ENCODE peak calls at places on chromosomes 7 and 10, in seven cellular contexts. One of them, this sample, is unnamed.

GRCh38 chr7:114986805-114987204 is 64.9 kb downstream of the MDFIC start:
- DNase-seq in stomach: no peak
- DNase-seq in suprapubic skin: no peak
- DNase-seq in HCT116: no peak
- DNase-seq in K562: no peak
- DNase-seq in transverse colon: no peak
- DNase-seq in GM23338: peak; percentile 25
- DNase-seq in this sample: no peak

GRCh38 chr7:98995111-98995510 is 116.8 kb downstream of the TRRAP start:
- DNase-seq in stomach: no peak
- DNase-seq in suprapubic skin: peak; percentile 62
- DNase-seq in HCT116: no peak
- DNase-seq in K562: no peak
- DNase-seq in transverse colon: no peak
- DNase-seq in GM23338: no peak
- DNase-seq in this sample: no peak

GRCh38 chr10:62335326-62335725 is 38.8 kb upstream of the ZNF365 start:
- DNase-seq in stomach: no peak
- DNase-seq in suprapubic skin: no peak
- DNase-seq in HCT116: no peak
- DNase-seq in K562: no peak
- DNase-seq in transverse colon: no peak
- DNase-seq in GM23338: no peak
- DNase-seq in this sample: no peak

GRCh38 chr7:134829381-134829986 is 50.0 kb downstream of the CALD1 start:
- DNase-seq in stomach: no peak
- DNase-seq in suprapubic skin: no peak
- DNase-seq in HCT116: no peak
- DNase-seq in K562: no peak
- DNase-seq in transverse colon: no peak
- DNase-seq in GM23338: no peak
- DNase-seq in this sample: no peak

GRCh38 chr7:149570784-149571183 is 73.2 kb upstream of the ZNF746 start:
- DNase-seq in stomach: no peak
- DNase-seq in suprapubic skin: no peak
- DNase-seq in HCT116: no peak
- DNase-seq in K562: no peak
- DNase-seq in transverse colon: no peak
- DNase-seq in GM23338: no peak
- DNase-seq in this sample: no peak

GRCh38 chr10:2985729-2986232 is 81.6 kb upstream of the PFKP start:
- DNase-seq in stomach: peak; percentile 56
- DNase-seq in suprapubic skin: no peak
- DNase-seq in HCT116: peak; percentile 73
- DNase-seq in K562: peak; percentile 26
- DNase-seq in transverse colon: peak; percentile 75
- DNase-seq in GM23338: no peak
- DNase-seq in this sample: no peak

GRCh38 chr10:81873932-81874816 is 820 bp upstream of the NRG3 start:
- DNase-seq in stomach: peak; percentile 60
- DNase-seq in suprapubic skin: no peak
- DNase-seq in HCT116: no peak
- DNase-seq in K562: no peak
- DNase-seq in transverse colon: no peak
- DNase-seq in GM23338: peak; percentile 92
- DNase-seq in this sample: no peak

GRCh38 chr7:111076205-111076604 is 14.7 kb upstream of the LRRN3 start:
- DNase-seq in stomach: no peak
- DNase-seq in suprapubic skin: no peak
- DNase-seq in HCT116: peak; percentile 10
- DNase-seq in K562: no peak
- DNase-seq in transverse colon: no peak
- DNase-seq in GM23338: no peak
- DNase-seq in this sample: no peak

GRCh38 chr7:155998328-155998691 is 186.0 kb upstream of the SHH start:
- DNase-seq in stomach: no peak
- DNase-seq in suprapubic skin: no peak
- DNase-seq in HCT116: no peak
- DNase-seq in K562: no peak
- DNase-seq in transverse colon: no peak
- DNase-seq in GM23338: no peak
- DNase-seq in this sample: peak; percentile 72

GRCh38 chr7:75626954-75627353 is 111.8 kb downstream of the HIP1 start:
- DNase-seq in stomach: no peak
- DNase-seq in suprapubic skin: no peak
- DNase-seq in HCT116: no peak
- DNase-seq in K562: no peak
- DNase-seq in transverse colon: no peak
- DNase-seq in GM23338: no peak
- DNase-seq in this sample: no peak

GRCh38 chr10:21496285-21497176 is 29.0 kb downstream of the SKIDA1 start:
- DNase-seq in stomach: peak; percentile 34
- DNase-seq in suprapubic skin: no peak
- DNase-seq in HCT116: no peak
- DNase-seq in K562: peak; percentile 68
- DNase-seq in transverse colon: peak; percentile 48
- DNase-seq in GM23338: peak; percentile 63
- DNase-seq in this sample: no peak

GRCh38 chr7:155423337-155424285 is 34.3 kb upstream of the EN2 start:
- DNase-seq in stomach: no peak
- DNase-seq in suprapubic skin: no peak
- DNase-seq in HCT116: no peak
- DNase-seq in K562: no peak
- DNase-seq in transverse colon: no peak
- DNase-seq in GM23338: no peak
- DNase-seq in this sample: no peak

GRCh38 chr7:135697276-135698049 is 30.5 kb downstream of the SLC13A4 start:
- DNase-seq in stomach: no peak
- DNase-seq in suprapubic skin: no peak
- DNase-seq in HCT116: no peak
- DNase-seq in K562: no peak
- DNase-seq in transverse colon: no peak
- DNase-seq in GM23338: no peak
- DNase-seq in this sample: no peak

GRCh38 chr10:46231087-46231486 is 55.7 kb upstream of the ANTXRL start:
- DNase-seq in stomach: peak; percentile 20
- DNase-seq in suprapubic skin: peak; percentile 28
- DNase-seq in HCT116: no peak
- DNase-seq in K562: no peak
- DNase-seq in transverse colon: no peak
- DNase-seq in GM23338: no peak
- DNase-seq in this sample: peak; percentile 32

GRCh38 chr10:87918254-87918859 is 54.9 kb downstream of the PTEN start:
- DNase-seq in stomach: no peak
- DNase-seq in suprapubic skin: no peak
- DNase-seq in HCT116: no peak
- DNase-seq in K562: no peak
- DNase-seq in transverse colon: no peak
- DNase-seq in GM23338: no peak
- DNase-seq in this sample: no peak
- H3K4me1 ChIP-seq in stomach: peaks cover 79% of the 10 kb centered on the region
- H3K4me1 ChIP-seq in suprapubic skin: peaks cover 37% of the 10 kb centered on the region
- H3K4me1 ChIP-seq in HCT116: peaks cover 3% of the 10 kb centered on the region
- H3K4me1 ChIP-seq in K562: peaks cover 3% of the 10 kb centered on the region
- H3K4me1 ChIP-seq in transverse colon: peaks cover 60% of the 10 kb centered on the region
- H3K4me1 ChIP-seq in GM23338: peaks cover 28% of the 10 kb centered on the region
- H3K4me1 ChIP-seq in this sample: peaks cover 68% of the 10 kb centered on the region

GRCh38 chr10:8065651-8066050 is 11.2 kb downstream of the GATA3 start:
- DNase-seq in stomach: no peak
- DNase-seq in suprapubic skin: no peak
- DNase-seq in HCT116: no peak
- DNase-seq in K562: no peak
- DNase-seq in transverse colon: no peak
- DNase-seq in GM23338: no peak
- DNase-seq in this sample: no peak

GRCh38 chr10:8064436-8064835 is 9.9 kb downstream of the GATA3 start:
- DNase-seq in stomach: no peak
- DNase-seq in suprapubic skin: no peak
- DNase-seq in HCT116: no peak
- DNase-seq in K562: no peak
- DNase-seq in transverse colon: no peak
- DNase-seq in GM23338: no peak
- DNase-seq in this sample: no peak

GRCh38 chr10:8061274-8062211 is 7.1 kb downstream of the GATA3 start:
- DNase-seq in stomach: no peak
- DNase-seq in suprapubic skin: no peak
- DNase-seq in HCT116: no peak
- DNase-seq in K562: no peak
- DNase-seq in transverse colon: no peak
- DNase-seq in GM23338: peak; percentile 55
- DNase-seq in this sample: no peak

GRCh38 chr10:8063935-8064334 is 9.4 kb downstream of the GATA3 start:
- DNase-seq in stomach: no peak
- DNase-seq in suprapubic skin: no peak
- DNase-seq in HCT116: no peak
- DNase-seq in K562: no peak
- DNase-seq in transverse colon: no peak
- DNase-seq in GM23338: peak; percentile 47
- DNase-seq in this sample: no peak

DNA sequence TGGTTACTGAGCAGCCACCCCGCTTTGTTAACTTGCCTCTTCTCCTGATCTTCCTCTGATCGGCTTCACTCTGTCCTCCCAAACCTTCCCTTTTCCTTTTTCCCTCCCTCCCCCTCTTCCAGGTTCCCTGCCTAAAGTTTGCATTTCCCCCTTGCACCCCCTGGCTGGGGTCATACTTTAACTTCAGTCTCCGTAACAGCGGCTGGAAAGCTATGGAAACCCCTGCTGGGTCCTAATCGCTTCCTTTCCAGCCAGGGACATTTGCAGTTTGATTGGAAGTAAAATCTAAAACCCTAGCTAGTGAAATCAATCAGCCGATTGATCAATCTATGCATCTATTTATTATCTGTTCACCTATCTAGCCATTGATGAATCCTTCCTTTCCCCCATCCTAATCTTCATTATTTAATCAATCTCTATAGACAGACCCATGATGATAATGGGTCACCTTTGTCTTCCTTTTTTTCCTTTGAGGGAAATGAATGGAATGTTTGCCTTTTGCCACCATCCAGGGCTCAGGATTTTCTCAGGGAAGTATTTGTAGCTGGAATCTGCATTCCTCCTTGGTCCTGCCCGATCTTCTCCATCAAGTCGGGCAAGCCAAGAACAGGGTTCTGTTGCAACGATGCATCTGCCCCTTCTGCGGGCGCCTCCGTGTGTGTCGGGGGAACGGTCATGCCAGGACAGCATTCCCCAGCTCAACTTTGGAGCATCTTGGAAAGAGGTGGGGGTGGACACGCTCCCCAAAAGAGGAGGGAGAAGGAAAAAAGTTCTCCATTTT is 8.8 kb downstream of the GATA3 start:
- DNase-seq in stomach: no peak
- DNase-seq in suprapubic skin: no peak
- DNase-seq in HCT116: no peak
- DNase-seq in K562: no peak
- DNase-seq in transverse colon: no peak
- DNase-seq in GM23338: peak; percentile 83
- DNase-seq in this sample: no peak
- TF ChIP-seq POLR2AphosphoS5 in stomach: no peak
- TF ChIP-seq POLR2AphosphoS5 in suprapubic skin: no peak
- TF ChIP-seq POLR2AphosphoS5 in HCT116: no peak
- TF ChIP-seq POLR2AphosphoS5 in K562: no peak
- TF ChIP-seq POLR2AphosphoS5 in transverse colon: no peak
- TF ChIP-seq POLR2AphosphoS5 in GM23338: no peak
- TF ChIP-seq POLR2AphosphoS5 in this sample: no peak

GRCh38 chr7:70721500-70721899 is 410.4 kb upstream of the GALNT17 start:
- DNase-seq in stomach: no peak
- DNase-seq in suprapubic skin: no peak
- DNase-seq in HCT116: no peak
- DNase-seq in K562: no peak
- DNase-seq in transverse colon: no peak
- DNase-seq in GM23338: no peak
- DNase-seq in this sample: no peak

GRCh38 chr7:70720191-70720873 is 411.6 kb upstream of the GALNT17 start:
- DNase-seq in stomach: no peak
- DNase-seq in suprapubic skin: no peak
- DNase-seq in HCT116: no peak
- DNase-seq in K562: no peak
- DNase-seq in transverse colon: no peak
- DNase-seq in GM23338: peak; percentile 43
- DNase-seq in this sample: no peak

GRCh38 chr7:70726294-70726693 is 405.6 kb upstream of the GALNT17 start:
- DNase-seq in stomach: no peak
- DNase-seq in suprapubic skin: no peak
- DNase-seq in HCT116: no peak
- DNase-seq in K562: no peak
- DNase-seq in transverse colon: no peak
- DNase-seq in GM23338: no peak
- DNase-seq in this sample: no peak

GRCh38 chr7:70725448-70725847 is 406.5 kb upstream of the GALNT17 start:
- DNase-seq in stomach: no peak
- DNase-seq in suprapubic skin: no peak
- DNase-seq in HCT116: no peak
- DNase-seq in K562: no peak
- DNase-seq in transverse colon: no peak
- DNase-seq in GM23338: no peak
- DNase-seq in this sample: no peak

DNA sequence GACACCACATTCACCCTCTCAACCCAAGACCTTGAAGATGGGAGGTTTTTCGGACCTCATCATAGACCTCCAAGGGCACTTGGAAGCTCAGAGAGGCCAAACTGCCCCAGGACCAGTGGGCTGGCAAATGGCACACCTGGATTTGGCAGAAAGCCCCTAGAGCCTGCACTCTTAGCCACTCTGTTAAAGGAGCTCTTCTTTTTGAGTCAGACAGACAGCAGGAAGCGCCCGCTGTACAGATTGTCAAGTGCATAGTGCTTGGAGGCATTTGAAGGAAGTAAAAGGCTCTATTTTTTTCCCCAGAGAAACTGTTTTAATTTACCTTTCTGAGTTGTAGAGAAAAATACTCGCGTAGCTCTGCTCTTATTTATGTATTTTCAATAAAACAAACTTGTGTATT is 408.6 kb upstream of the GALNT17 start:
- DNase-seq in stomach: no peak
- DNase-seq in suprapubic skin: no peak
- DNase-seq in HCT116: no peak
- DNase-seq in K562: no peak
- DNase-seq in transverse colon: no peak
- DNase-seq in GM23338: no peak
- DNase-seq in this sample: no peak
- H3K4me1 ChIP-seq in stomach: peaks cover 41% of the 10 kb centered on the region
- H3K4me1 ChIP-seq in suprapubic skin: peaks cover 17% of the 10 kb centered on the region
- H3K4me1 ChIP-seq in HCT116: no peaks in the 10 kb centered on the region
- H3K4me1 ChIP-seq in K562: no peaks in the 10 kb centered on the region
- H3K4me1 ChIP-seq in transverse colon: peaks cover 10% of the 10 kb centered on the region
- H3K4me1 ChIP-seq in GM23338: peaks cover 81% of the 10 kb centered on the region
- H3K4me1 ChIP-seq in this sample: peaks cover 23% of the 10 kb centered on the region

DNA sequence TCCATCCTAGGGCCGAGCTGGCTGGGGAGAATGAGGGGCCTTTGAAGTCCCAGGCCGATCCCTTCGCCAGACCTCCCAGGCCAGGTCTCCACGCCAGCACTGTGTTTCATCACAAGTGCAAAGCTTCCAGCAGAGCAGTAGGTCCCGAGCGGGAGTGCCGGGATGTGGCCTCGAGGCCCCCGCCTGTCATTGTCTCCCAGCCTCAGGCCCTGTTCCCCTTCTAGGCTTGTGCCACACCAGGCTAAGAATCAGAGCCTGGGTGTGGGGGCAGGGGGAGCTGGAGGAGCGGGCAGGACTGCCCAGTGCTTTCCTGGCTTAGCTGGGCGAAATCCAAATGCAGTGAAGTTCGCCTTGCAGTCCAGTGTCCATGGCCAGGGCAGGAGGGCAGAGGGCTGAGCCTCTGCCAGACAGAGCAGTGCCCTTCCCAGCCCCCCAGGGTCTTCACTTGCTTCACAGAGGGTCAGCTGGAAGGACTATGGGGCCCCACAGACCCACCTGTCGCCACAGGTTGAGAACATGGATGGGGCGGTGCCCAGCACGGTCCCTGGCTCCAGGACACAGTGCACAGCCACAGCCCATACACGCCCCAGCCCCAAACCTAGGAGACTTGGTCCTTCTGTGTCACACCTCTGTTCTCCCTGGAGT is 20.2 kb upstream of the PFKFB3 start:
- DNase-seq in stomach: no peak
- DNase-seq in suprapubic skin: no peak
- DNase-seq in HCT116: no peak
- DNase-seq in K562: no peak
- DNase-seq in transverse colon: no peak
- DNase-seq in GM23338: no peak
- DNase-seq in this sample: peak; percentile 88
- TF ChIP-seq POLR2AphosphoS5 in stomach: no peak
- TF ChIP-seq POLR2AphosphoS5 in suprapubic skin: no peak
- TF ChIP-seq POLR2AphosphoS5 in HCT116: no peak
- TF ChIP-seq POLR2AphosphoS5 in K562: no peak
- TF ChIP-seq POLR2AphosphoS5 in transverse colon: no peak
- TF ChIP-seq POLR2AphosphoS5 in GM23338: no peak
- TF ChIP-seq POLR2AphosphoS5 in this sample: no peak